ENCODE peak calls at places on chromosomes 3 and 15, in ten cellular contexts. Q is tibial artery; G is lower lobe of right lung; T is breast epithelium; H is psoas muscle; R is IMR-90; E is upper lobe of right lung; M is PC-9; U is naive thymus-derived CD4-positive, alpha-beta T cell; W is cardiac muscle cell. Y is an unnamed sample.
A peak's percentile ranks its signal among the peaks of the same experiment; 100 is the strongest.

GRCh38 chr15:51658664-51659063 is 22.6 kb upstream of the SCG3 start:
- DNase-seq in Q (no peak), G (no peak), T (no peak), H (no peak), R (no peak), E (no peak), M (no peak), U (no peak), W (no peak), Y (no peak)

GRCh38 chr3:23203651-23204111 is 554 bp downstream of the UBE2E2 start:
- DNase-seq in Q (peak; percentile 41), G (peak; percentile 50), T (no peak), H (peak; percentile 41), R (peak; percentile 5), E (peak; percentile 70), M (no peak), U (peak; percentile 17), W (peak; percentile 25), Y (peak; percentile 21)

GRCh38 chr3:185937689-185938374 is at the start of gene TRA2B:
- DNase-seq in Q (peak; percentile 99), G (peak; percentile 99), T (peak; percentile 99), H (peak; percentile 99), R (peak; percentile 97), E (peak; percentile 99), M (peak; percentile 99), U (peak; percentile 99), W (peak; percentile 100), Y (peak; percentile 99)

GRCh38 chr3:46440531-46441294 is 24.0 kb downstream of the LTF start:
- DNase-seq in Q (no peak), G (no peak), T (no peak), H (no peak), R (no peak), E (no peak), M (no peak), U (peak; percentile 25), W (no peak), Y (peak; percentile 71)

GRCh38 chr3:90015688-90016356 is 908.4 kb downstream of the EPHA3 start:
- DNase-seq in Q (no peak), G (no peak), T (no peak), H (no peak), R (peak; percentile 36), E (no peak), M (peak; percentile 10), U (no peak), W (no peak), Y (no peak)

GRCh38 chr15:84834969-84835368 is 17.8 kb downstream of the ALPK3 start:
- DNase-seq in Q (no peak), G (no peak), T (no peak), H (peak; percentile 54), R (no peak), E (no peak), M (no peak), U (no peak), W (no peak), Y (no peak)

GRCh38 chr3:116443096-116443793 is 2.0 kb downstream of the LSAMP start:
- DNase-seq in Q (no peak), G (no peak), T (no peak), H (no peak), R (peak; percentile 34), E (no peak), M (no peak), U (no peak), W (no peak), Y (no peak)

GRCh38 chr3:158569717-158570244 is 1.2 kb upstream of the MLF1 start:
- DNase-seq in Q (no peak), G (no peak), T (no peak), H (no peak), R (no peak), E (no peak), M (no peak), U (no peak), W (peak; percentile 13), Y (no peak)

GRCh38 chr15:46080018-46080417 is 445.2 kb downstream of the SQOR start:
- DNase-seq in Q (no peak), G (no peak), T (no peak), H (no peak), R (no peak), E (no peak), M (no peak), U (no peak), W (no peak), Y (no peak)

GRCh38 chr3:164194842-164195241 is 883.5 kb downstream of the SI start:
- DNase-seq in Q (no peak), G (no peak), T (no peak), H (no peak), R (no peak), E (no peak), M (no peak), U (no peak), W (no peak), Y (no peak)

GRCh38 chr15:71957026-71957425 is 146.7 kb downstream of the NR2E3 start:
- DNase-seq in Q (no peak), G (no peak), T (no peak), H (no peak), R (peak; percentile 41), E (no peak), M (no peak), U (no peak), W (no peak), Y (no peak)

GRCh38 chr15:35751421-35752133 is 205.6 kb upstream of the DPH6 start:
- DNase-seq in Q (peak; percentile 67), G (no peak), T (peak; percentile 57), H (peak; percentile 28), R (peak; percentile 78), E (no peak), M (peak; percentile 54), U (peak; percentile 5), W (peak; percentile 89), Y (no peak)

GRCh38 chr3:192063570-192063969 is 602.6 kb downstream of the PYDC2 start:
- DNase-seq in Q (no peak), G (no peak), T (no peak), H (peak; percentile 17), R (peak; percentile 27), E (no peak), M (peak; percentile 67), U (no peak), W (no peak), Y (no peak)

GRCh38 chr15:65249641-65250040 is 37.0 kb downstream of the PARP16 start:
- DNase-seq in Q (no peak), G (no peak), T (no peak), H (no peak), R (peak; percentile 30), E (no peak), M (no peak), U (peak; percentile 2), W (no peak), Y (peak; percentile 4)

GRCh38 chr15:60003243-60004018 is 680 bp upstream of the FOXB1 start:
- DNase-seq in Q (no peak), G (no peak), T (no peak), H (no peak), R (no peak), E (no peak), M (no peak), U (peak; percentile 38), W (no peak), Y (no peak)

GRCh38 chr3:183015185-183015584 is 34.8 kb upstream of the DCUN1D1 start:
- DNase-seq in Q (no peak), G (no peak), T (no peak), H (no peak), R (no peak), E (no peak), M (no peak), U (no peak), W (no peak), Y (no peak)

GRCh38 chr3:183151716-183152385 is 10.7 kb downstream of the LAMP3 start:
- DNase-seq in Q (no peak), G (peak; percentile 57), T (no peak), H (no peak), R (no peak), E (peak; percentile 78), M (no peak), U (no peak), W (no peak), Y (no peak)

GRCh38 chr3:197564097-197564843 is 8.5 kb upstream of the BDH1 start:
- DNase-seq in Q (no peak), G (no peak), T (no peak), H (no peak), R (no peak), E (no peak), M (no peak), U (no peak), W (no peak), Y (no peak)
- H3K9me3 ChIP-seq in Q (no peaks in the 10 kb centered on the region), G (no peaks in the 10 kb centered on the region), T (no peaks in the 10 kb centered on the region), H (no peaks in the 10 kb centered on the region), R (peaks cover 3% of the 10 kb centered on the region), E (no peaks in the 10 kb centered on the region), M (peaks cover 23% of the 10 kb centered on the region), U (no peaks in the 10 kb centered on the region), W (no peaks in the 10 kb centered on the region), Y (no peaks in the 10 kb centered on the region)

GRCh38 chr15:78906310-78906608 is 33.6 kb downstream of the MORF4L1 start:
- DNase-seq in Q (peak; percentile 72), G (no peak), T (no peak), H (peak; percentile 64), R (peak; percentile 90), E (no peak), M (no peak), U (no peak), W (no peak), Y (no peak)

GRCh38 chr15:78909791-78910228 is 35.0 kb downstream of the CTSH start:
- DNase-seq in Q (no peak), G (no peak), T (no peak), H (no peak), R (peak; percentile 45), E (no peak), M (no peak), U (no peak), W (peak; percentile 77), Y (no peak)

GRCh38 chr15:78909160-78909695 is 35.6 kb downstream of the CTSH start:
- DNase-seq in Q (no peak), G (no peak), T (no peak), H (no peak), R (no peak), E (no peak), M (no peak), U (no peak), W (no peak), Y (no peak)

GRCh38 chr15:78907577-78907976 is 34.9 kb downstream of the MORF4L1 start:
- DNase-seq in Q (no peak), G (no peak), T (no peak), H (no peak), R (no peak), E (no peak), M (no peak), U (no peak), W (peak; percentile 53), Y (no peak)

GRCh38 chr15:78904599-78905358 is 32.1 kb downstream of the MORF4L1 start:
- DNase-seq in Q (no peak), G (no peak), T (no peak), H (no peak), R (no peak), E (no peak), M (no peak), U (no peak), W (no peak), Y (no peak)
- H3K36me3 ChIP-seq in Q (peaks cover 69% of the 10 kb centered on the region), G (peaks cover 100% of the 10 kb centered on the region), T (no peaks in the 10 kb centered on the region), H (no peaks in the 10 kb centered on the region), R (peaks cover 70% of the 10 kb centered on the region), E (peaks cover 96% of the 10 kb centered on the region), M (peaks cover 33% of the 10 kb centered on the region), U (peaks cover 19% of the 10 kb centered on the region), W (peaks cover 70% of the 10 kb centered on the region), Y (peaks cover 53% of the 10 kb centered on the region)

GRCh38 chr3:29385056-29385455 is 104.2 kb downstream of the RBMS3 start:
- DNase-seq in Q (no peak), G (no peak), T (no peak), H (no peak), R (no peak), E (no peak), M (no peak), U (no peak), W (no peak), Y (no peak)
- H3K4me3 ChIP-seq in Q (no peak overlapping the region), G (no peak overlapping the region), T (no peak overlapping the region), H (no peak overlapping the region), R (no peak overlapping the region), E (no peak overlapping the region), M (no peak overlapping the region), U (no peak overlapping the region), W (no peak overlapping the region), Y (no peak overlapping the region)

GRCh38 chr3:43335799-43336198 is 49.5 kb downstream of the SNRK start:
- DNase-seq in Q (no peak), G (no peak), T (no peak), H (no peak), R (no peak), E (no peak), M (no peak), U (no peak), W (no peak), Y (no peak)
- H3K9me3 ChIP-seq in Q (peaks cover 25% of the 10 kb centered on the region), G (peaks cover 45% of the 10 kb centered on the region), T (peaks cover 42% of the 10 kb centered on the region), H (peaks cover 33% of the 10 kb centered on the region), R (peaks cover 22% of the 10 kb centered on the region), E (peaks cover 26% of the 10 kb centered on the region), M (peaks cover 19% of the 10 kb centered on the region), U (peaks cover 41% of the 10 kb centered on the region), W (peaks cover 4% of the 10 kb centered on the region), Y (peaks cover 24% of the 10 kb centered on the region)